ENCODE peak calls at places on chromosome 16, in six cellular contexts. M, O, P, L, A and E are unnamed samples.

GRCh38 chr16:57091200-57091989 is 988 bp upstream of the CPNE2 start:
- DNase-seq in M (peak; percentile 33), O (peak; percentile 32), P (no peak), L (no peak), A (peak; percentile 84), E (peak; percentile 48)

GRCh38 chr16:85422374-85423185 is 190.5 kb upstream of the GSE1 start:
- DNase-seq in M (peak; percentile 95), O (no peak), P (peak; percentile 51), L (no peak), A (peak; percentile 65), E (no peak)

GRCh38 chr16:4498546-4499195 is 22.5 kb downstream of the HMOX2 start:
- DNase-seq in M (no peak), O (no peak), P (no peak), L (no peak), A (no peak), E (no peak)

GRCh38 chr16:56999409-57000270 is 10.3 kb downstream of the NLRC5 start:
- DNase-seq in M (peak; percentile 43), O (no peak), P (peak; percentile 39), L (no peak), A (peak; percentile 47), E (no peak)

GRCh38 chr16:54174750-54175149 is 111.8 kb downstream of the IRX3 start:
- DNase-seq in M (no peak), O (no peak), P (no peak), L (no peak), A (no peak), E (no peak)

GRCh38 chr16:66519974-66520373 is 29.9 kb downstream of the TK2 start:
- DNase-seq in M (no peak), O (no peak), P (no peak), L (no peak), A (no peak), E (no peak)

GRCh38 chr16:69890891-69891282 is 60.2 kb upstream of the CLEC18A start:
- DNase-seq in M (no peak), O (no peak), P (no peak), L (no peak), A (peak; percentile 72), E (no peak)

GRCh38 chr16:78437352-78437968 is 338.0 kb downstream of the WWOX start:
- DNase-seq in M (peak; percentile 33), O (no peak), P (no peak), L (no peak), A (no peak), E (no peak)

GRCh38 chr16:56423584-56424403 is 1.6 kb downstream of the AMFR start:
- DNase-seq in M (no peak), O (no peak), P (no peak), L (no peak), A (no peak), E (no peak)

GRCh38 chr16:13957197-13958078 is 37.5 kb downstream of the ERCC4 start:
- DNase-seq in M (peak; percentile 56), O (peak; percentile 86), P (peak; percentile 75), L (no peak), A (peak; percentile 90), E (peak; percentile 48)

GRCh38 chr16:80824623-80825364 is 20.4 kb upstream of the CDYL2 start:
- DNase-seq in M (peak; percentile 39), O (peak; percentile 64), P (no peak), L (no peak), A (no peak), E (no peak)

GRCh38 chr16:79932564-79932963 is 332.0 kb upstream of the MAF start:
- DNase-seq in M (no peak), O (no peak), P (no peak), L (no peak), A (no peak), E (no peak)

GRCh38 chr16:2967721-2968161 is 1.4 kb upstream of the PAQR4 start:
- DNase-seq in M (no peak), O (no peak), P (peak; percentile 60), L (no peak), A (no peak), E (no peak)

GRCh38 chr16:4987580-4988374 is 29.6 kb downstream of the SEC14L5 start:
- DNase-seq in M (no peak), O (no peak), P (no peak), L (no peak), A (no peak), E (no peak)

GRCh38 chr16:66271074-66272060 is 95.1 kb upstream of the CDH5 start:
- DNase-seq in M (no peak), O (no peak), P (no peak), L (no peak), A (no peak), E (no peak)

GRCh38 chr16:3904875-3905274 is 24.4 kb upstream of the CREBBP start:
- DNase-seq in M (no peak), O (no peak), P (no peak), L (no peak), A (no peak), E (no peak)

GRCh38 chr16:69691980-69692911 is 34.1 kb downstream of the NQO1 start:
- DNase-seq in M (no peak), O (no peak), P (no peak), L (no peak), A (no peak), E (no peak)

GRCh38 chr16:49085689-49086088 is 195.9 kb downstream of the CBLN1 start:
- DNase-seq in M (no peak), O (no peak), P (no peak), L (no peak), A (no peak), E (peak; percentile 7)

GRCh38 chr16:68902376-68903345 is 59.3 kb downstream of the TANGO6 start:
- DNase-seq in M (no peak), O (peak; percentile 72), P (no peak), L (no peak), A (no peak), E (no peak)

GRCh38 chr16:86549893-86550190 is 5.2 kb downstream of the MTHFSD start:
- DNase-seq in M (no peak), O (no peak), P (no peak), L (no peak), A (peak; percentile 36), E (no peak)

GRCh38 chr16:50298591-50299507 is 32.5 kb downstream of the ADCY7 start:
- DNase-seq in M (no peak), O (no peak), P (peak; percentile 51), L (no peak), A (peak; percentile 60), E (no peak)

GRCh38 chr16:27267037-27267677 is 1.4 kb downstream of the NSMCE1 start:
- DNase-seq in M (no peak), O (no peak), P (no peak), L (no peak), A (no peak), E (no peak)

GRCh38 chr16:90020838-90021382 is 1.7 kb upstream of the DBNDD1 start:
- DNase-seq in M (no peak), O (no peak), P (no peak), L (no peak), A (no peak), E (no peak)

DNA sequence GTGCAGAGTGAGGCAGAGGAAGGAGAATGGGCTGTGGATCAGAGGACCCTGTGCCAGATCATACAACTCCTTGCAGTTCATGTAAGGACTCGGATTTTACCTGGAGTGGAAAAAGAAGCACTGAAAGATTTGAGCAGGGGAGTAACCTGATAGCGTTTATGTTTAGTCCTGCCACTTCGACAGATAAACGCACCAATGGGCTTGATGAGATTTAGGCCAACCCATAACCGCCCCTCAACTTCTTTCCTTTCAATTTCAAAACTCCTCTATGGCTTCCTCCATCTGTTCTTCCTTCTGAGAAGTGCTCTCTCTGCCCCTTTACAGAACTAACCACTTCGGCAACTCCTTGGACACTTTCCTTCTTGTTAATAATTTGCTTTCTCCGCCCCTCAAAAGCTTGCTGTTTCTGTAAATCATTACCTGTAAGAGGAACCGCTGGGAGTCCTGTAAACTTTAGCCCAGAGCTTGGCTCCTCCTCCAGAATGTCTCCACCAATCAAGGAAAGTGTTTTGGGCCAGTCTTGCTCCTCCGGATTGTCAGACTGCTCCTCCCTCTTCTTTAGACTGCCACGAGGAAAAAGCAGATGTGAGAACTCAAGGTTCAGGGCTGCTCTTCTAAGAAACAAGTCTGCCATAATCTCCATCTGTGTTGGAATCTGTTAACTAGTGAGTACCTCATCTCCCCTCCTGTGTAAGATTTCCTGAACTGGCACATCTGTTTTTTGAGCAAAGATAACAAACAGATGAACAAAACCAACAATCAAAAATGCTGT is at the start of gene ACSM3:
- DNase-seq in M (peak; percentile 78), O (peak; percentile 65), P (no peak), L (no peak), A (peak; percentile 85), E (peak; percentile 53)
- TF ChIP-seq POLR2A in M (no peak), O (no peak), P (no peak), L (no peak), A (no peak), E (no peak)

GRCh38 chr16:11533588-11533987 is 53.1 kb downstream of the LITAF start:
- DNase-seq in M (no peak), O (no peak), P (no peak), L (no peak), A (no peak), E (no peak)

GRCh38 chr16:11535494-11535893 is 51.2 kb downstream of the LITAF start:
- DNase-seq in M (no peak), O (no peak), P (no peak), L (no peak), A (no peak), E (no peak)

GRCh38 chr16:11538880-11539279 is 47.8 kb downstream of the LITAF start:
- DNase-seq in M (no peak), O (no peak), P (no peak), L (no peak), A (no peak), E (no peak)

GRCh38 chr16:11534262-11534661 is 52.5 kb downstream of the LITAF start:
- DNase-seq in M (no peak), O (no peak), P (no peak), L (no peak), A (no peak), E (no peak)

GRCh38 chr16:11536104-11536866 is 50.4 kb downstream of the LITAF start:
- DNase-seq in M (no peak), O (no peak), P (no peak), L (no peak), A (no peak), E (no peak)
- H3K27ac ChIP-seq in M (no peak overlapping the region), O (no peak overlapping the region), P (no peak overlapping the region), L (no peak overlapping the region), A (no peak overlapping the region), E (no peak overlapping the region)

GRCh38 chr16:88993946-88994600 is 17.1 kb upstream of the CBFA2T3 start:
- DNase-seq in M (no peak), O (no peak), P (no peak), L (no peak), A (no peak), E (no peak)
- H3K4me1 ChIP-seq in M (peaks cover 4% of the 10 kb centered on the region), O (peaks cover 8% of the 10 kb centered on the region), P (no peaks in the 10 kb centered on the region), L (no peaks in the 10 kb centered on the region), A (no peaks in the 10 kb centered on the region), E (no peaks in the 10 kb centered on the region)

DNA sequence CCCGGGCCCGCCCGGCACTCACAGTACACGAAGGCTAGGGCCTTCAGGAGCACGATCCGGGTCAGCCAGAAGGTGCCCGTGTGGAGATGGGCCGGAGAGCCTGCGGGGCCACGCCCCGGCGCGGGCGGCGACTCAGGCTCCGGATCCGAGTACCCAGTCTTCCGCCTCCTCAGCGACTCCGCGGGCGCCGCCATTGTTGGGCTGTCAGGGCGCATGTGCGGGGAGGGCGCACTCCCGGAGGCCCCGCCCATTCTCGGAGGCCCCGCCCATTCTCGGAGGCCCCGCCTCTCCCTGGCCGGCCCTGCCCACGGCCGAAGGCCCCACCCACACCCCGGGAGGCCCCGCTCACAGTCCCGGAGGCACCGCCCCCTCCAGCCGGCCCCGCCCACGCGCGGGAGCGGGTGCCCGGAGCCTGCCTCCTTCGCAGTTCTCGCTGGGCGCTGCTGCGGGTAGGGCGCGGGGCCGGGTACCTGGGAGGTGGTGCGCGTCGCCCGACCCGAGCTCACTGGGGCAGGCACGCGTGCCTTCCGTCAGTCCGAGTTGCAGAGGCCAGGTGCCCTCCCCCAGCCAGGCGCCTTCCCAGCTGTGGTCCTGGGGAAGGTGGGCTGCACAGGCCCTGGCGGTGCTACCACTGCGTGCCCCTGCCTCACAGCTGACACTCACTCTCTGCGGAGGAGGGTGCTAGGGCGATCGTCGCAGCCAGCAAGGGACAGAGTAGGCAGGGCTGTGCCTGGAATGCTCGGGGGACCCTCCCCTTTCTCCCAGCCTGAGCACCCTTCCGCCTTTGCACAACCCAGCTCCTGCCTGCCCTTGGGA is at the start of gene LMF1:
- DNase-seq in M (peak; percentile 97), O (peak; percentile 68), P (peak; percentile 98), L (peak; percentile 56), A (peak; percentile 97), E (peak; percentile 91)
- TF ChIP-seq POLR2A in M (no peak), O (peak; percentile 26), P (no peak), L (no peak), A (peak; percentile 42), E (no peak)